ENCODE peak calls at places on chromosomes 3 and 15, in four cellular contexts. One of them, this sample, is unnamed.

GRCh38 chr3:159907828-159908227 is 80.8 kb upstream of the IL12A start:
- DNase-seq in T-helper 1 cell: no peak
- DNase-seq in central memory CD8-positive, alpha-beta T cell: no peak
- DNase-seq in amniotic epithelial cell: peak; percentile 33
- DNase-seq in this sample: peak; percentile 75

GRCh38 chr15:31326729-31327673 is at the start of gene KLF13:
- DNase-seq in T-helper 1 cell: peak; percentile 82
- DNase-seq in amniotic epithelial cell: peak; percentile 57
- DNase-seq in central memory CD8-positive, alpha-beta T cell: no peak
- DNase-seq in this sample: peak; percentile 30

GRCh38 chr3:194908972-194909371 is 223.3 kb downstream of the FAM43A start:
- DNase-seq in central memory CD8-positive, alpha-beta T cell: no peak
- DNase-seq in amniotic epithelial cell: no peak
- DNase-seq in T-helper 1 cell: no peak
- DNase-seq in this sample: no peak

GRCh38 chr3:30970183-30970582 is 75.7 kb upstream of the GADL1 start:
- DNase-seq in central memory CD8-positive, alpha-beta T cell: no peak
- DNase-seq in amniotic epithelial cell: no peak
- DNase-seq in T-helper 1 cell: no peak
- DNase-seq in this sample: no peak

GRCh38 chr15:75891895-75892294 is 11.8 kb upstream of the FBXO22 start:
- DNase-seq in amniotic epithelial cell: peak; percentile 95
- DNase-seq in central memory CD8-positive, alpha-beta T cell: no peak
- DNase-seq in T-helper 1 cell: no peak
- DNase-seq in this sample: peak; percentile 81

GRCh38 chr3:48402281-48402732 is 27.6 kb downstream of the PLXNB1 start:
- DNase-seq in central memory CD8-positive, alpha-beta T cell: no peak
- DNase-seq in amniotic epithelial cell: peak; percentile 85
- DNase-seq in T-helper 1 cell: no peak
- DNase-seq in this sample: peak; percentile 74

GRCh38 chr3:73510784-73511183 is 114.0 kb downstream of the PDZRN3 start:
- DNase-seq in central memory CD8-positive, alpha-beta T cell: no peak
- DNase-seq in T-helper 1 cell: no peak
- DNase-seq in amniotic epithelial cell: no peak
- DNase-seq in this sample: no peak

GRCh38 chr3:60884005-60884404 is 367.2 kb downstream of the FHIT start:
- DNase-seq in central memory CD8-positive, alpha-beta T cell: no peak
- DNase-seq in T-helper 1 cell: no peak
- DNase-seq in amniotic epithelial cell: no peak
- DNase-seq in this sample: no peak

GRCh38 chr3:21390136-21390535 is 360.9 kb downstream of the ZNF385D start:
- DNase-seq in amniotic epithelial cell: peak; percentile 9
- DNase-seq in T-helper 1 cell: no peak
- DNase-seq in central memory CD8-positive, alpha-beta T cell: no peak
- DNase-seq in this sample: peak; percentile 92

GRCh38 chr15:45331977-45332376 is 46.4 kb downstream of the GATM start:
- DNase-seq in amniotic epithelial cell: no peak
- DNase-seq in T-helper 1 cell: no peak
- DNase-seq in central memory CD8-positive, alpha-beta T cell: no peak
- DNase-seq in this sample: no peak